ENCODE peak calls at places on chromosome 14, in five cellular contexts. C, L, Y, D and O are unnamed samples. For H3K9me3, the result is how much of the 10 kb centered on the place peaks cover.

GRCh38 chr14:67694791-67695393 is 672 bp downstream of the RDH11 start:
- DNase-seq in C (peak), L (no peak), Y (peak), D (peak), O (no peak)

GRCh38 chr14:91302391-91302790 is 57.9 kb upstream of the GPR68 start:
- DNase-seq in C (no peak), L (no peak), Y (no peak), D (no peak), O (no peak)

GRCh38 chr14:73777420-73777819 is 63.2 kb upstream of the PNMA1 start:
- DNase-seq in C (no peak), L (no peak), Y (no peak), D (no peak), O (no peak)

GRCh38 chr14:93105362-93105761 is 10.4 kb downstream of the ITPK1 start:
- DNase-seq in C (no peak), L (no peak), Y (peak), D (peak), O (no peak)

GRCh38 chr14:65032319-65032718 is 45.6 kb downstream of the FNTB start:
- DNase-seq in C (peak), L (no peak), Y (no peak), D (no peak), O (no peak)

GRCh38 chr14:87898301-87898700 is 94.7 kb downstream of the GALC start:
- DNase-seq in C (no peak), L (no peak), Y (no peak), D (peak), O (no peak)

GRCh38 chr14:36067428-36068187 is 108.9 kb downstream of the PTCSC3 start:
- DNase-seq in C (no peak), L (no peak), Y (peak), D (no peak), O (no peak)

GRCh38 chr14:29321646-29322045 is 555.1 kb downstream of the FOXG1 start:
- DNase-seq in C (no peak), L (no peak), Y (no peak), D (peak), O (no peak)

GRCh38 chr14:91889477-91890211 is 22.3 kb upstream of the TC2N start:
- DNase-seq in C (no peak), L (no peak), Y (no peak), D (no peak), O (no peak)

GRCh38 chr14:68286667-68287066 is 467.1 kb downstream of the RAD51B start:
- DNase-seq in C (no peak), L (no peak), Y (peak), D (no peak), O (no peak)

GRCh38 chr14:44736326-44736725 is 225.4 kb downstream of the KLHL28 start:
- DNase-seq in C (no peak), L (no peak), Y (no peak), D (no peak), O (no peak)

GRCh38 chr14:75604979-75605825 is 26.8 kb downstream of the FLVCR2 start:
- DNase-seq in C (no peak), L (no peak), Y (no peak), D (peak), O (no peak)

GRCh38 chr14:42027271-42027670 is 420.6 kb downstream of the LRFN5 start:
- DNase-seq in C (no peak), L (no peak), Y (peak), D (no peak), O (no peak)

GRCh38 chr14:50173891-50174290 is 57.5 kb downstream of the SOS2 start:
- DNase-seq in C (no peak), L (no peak), Y (peak), D (no peak), O (no peak)

GRCh38 chr14:63897706-63898105 is 44.9 kb downstream of the SYNE2 start:
- DNase-seq in C (no peak), L (no peak), Y (no peak), D (peak), O (peak)

GRCh38 chr14:59325906-59326305 is 137.4 kb downstream of the DAAM1 start:
- DNase-seq in C (no peak), L (no peak), Y (no peak), D (no peak), O (no peak)

GRCh38 chr14:33542338-33543290 is 408.3 kb downstream of the EGLN3 start:
- DNase-seq in C (no peak), L (no peak), Y (no peak), D (no peak), O (no peak)

GRCh38 chr14:103122578-103123127 is 608 bp upstream of the TNFAIP2 start:
- DNase-seq in C (no peak), L (no peak), Y (no peak), D (no peak), O (no peak)

GRCh38 chr14:68549057-68549421 is 243.8 kb downstream of the ZFP36L1 start:
- DNase-seq in C (peak), L (no peak), Y (peak), D (peak), O (no peak)

GRCh38 chr14:63345826-63346225 is 27.1 kb upstream of the GPHB5 start:
- DNase-seq in C (no peak), L (no peak), Y (no peak), D (no peak), O (no peak)

DNA sequence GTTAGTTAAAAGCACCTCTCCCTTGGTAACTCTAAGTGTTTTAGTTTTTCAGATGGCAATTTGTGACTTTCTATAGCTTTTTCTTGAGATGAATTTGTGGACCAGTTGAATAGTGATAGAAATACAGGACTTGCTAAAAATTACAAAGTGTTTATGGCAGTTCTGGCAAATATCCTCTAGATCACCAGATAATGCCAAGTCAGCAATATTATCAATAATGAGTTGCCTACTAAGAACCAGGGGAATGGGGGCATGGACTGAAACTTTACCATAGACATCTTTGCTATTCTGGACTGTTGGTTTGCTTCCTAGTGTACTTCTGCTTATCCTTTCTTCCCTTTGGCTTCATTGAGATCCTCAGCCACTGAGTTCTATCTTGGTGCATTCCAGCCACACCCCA is 584.2 kb downstream of the DIO2 start:
- DNase-seq in C (no peak), L (no peak), Y (no peak), D (no peak), O (no peak)
- H3K4me3 ChIP-seq in C (no peak), L (no peak), Y (no peak), D (no peak), O (no peak)

DNA sequence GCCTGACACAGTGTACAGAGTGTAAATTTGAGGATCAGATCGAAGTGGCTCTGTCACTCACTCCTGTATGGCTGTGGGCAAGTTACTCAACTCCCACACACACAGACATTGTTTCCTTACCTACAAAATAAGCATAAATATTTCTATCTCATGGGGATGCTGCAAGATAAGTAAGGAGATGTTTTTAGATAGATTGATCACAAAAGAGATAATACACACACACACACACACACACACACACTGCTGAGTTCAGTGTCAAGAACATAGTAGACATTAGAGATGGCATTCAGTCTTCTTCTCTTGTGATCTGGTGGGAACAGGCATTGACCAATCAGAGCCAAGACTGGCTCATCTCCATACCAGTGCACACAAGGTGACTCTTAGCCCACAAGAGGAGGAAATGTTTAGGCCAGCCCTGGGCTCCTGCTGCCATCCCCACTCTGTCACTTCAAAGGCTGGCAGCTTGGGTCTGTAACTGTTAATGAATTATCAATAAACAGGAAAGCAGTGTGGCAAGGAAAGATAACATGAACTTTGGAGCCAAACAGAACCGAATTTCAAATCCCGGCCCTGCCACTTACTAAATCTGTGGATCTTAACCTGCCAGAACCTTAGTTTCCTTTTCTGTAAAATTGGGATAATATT is 3.4 kb upstream of the RNASE8 start:
- DNase-seq in C (no peak), L (no peak), Y (no peak), D (no peak), O (no peak)
- H3K9me3 ChIP-seq in C (under half), L (under half), Y (under half), D (under half), O (under half)

GRCh38 chr14:60650382-60650961 is 1.2 kb upstream of the SIX1 start:
- DNase-seq in C (no peak), L (no peak), Y (peak), D (no peak), O (no peak)
- H3K4me3 ChIP-seq in C (peak), L (peak), Y (peak), D (peak), O (no peak)

GRCh38 chr14:105856676-105857222 is 330.4 kb downstream of the TMEM121 start:
- DNase-seq in C (peak), L (no peak), Y (no peak), D (no peak), O (no peak)

GRCh38 chr14:105855246-105855892 is 329.0 kb downstream of the TMEM121 start:
- DNase-seq in C (peak), L (no peak), Y (no peak), D (no peak), O (no peak)

GRCh38 chr14:105854600-105855245 is 328.3 kb downstream of the TMEM121 start:
- DNase-seq in C (peak), L (no peak), Y (no peak), D (no peak), O (no peak)

GRCh38 chr14:105857223-105857815 is 330.9 kb downstream of the TMEM121 start:
- DNase-seq in C (no peak), L (no peak), Y (no peak), D (no peak), O (no peak)

DNA sequence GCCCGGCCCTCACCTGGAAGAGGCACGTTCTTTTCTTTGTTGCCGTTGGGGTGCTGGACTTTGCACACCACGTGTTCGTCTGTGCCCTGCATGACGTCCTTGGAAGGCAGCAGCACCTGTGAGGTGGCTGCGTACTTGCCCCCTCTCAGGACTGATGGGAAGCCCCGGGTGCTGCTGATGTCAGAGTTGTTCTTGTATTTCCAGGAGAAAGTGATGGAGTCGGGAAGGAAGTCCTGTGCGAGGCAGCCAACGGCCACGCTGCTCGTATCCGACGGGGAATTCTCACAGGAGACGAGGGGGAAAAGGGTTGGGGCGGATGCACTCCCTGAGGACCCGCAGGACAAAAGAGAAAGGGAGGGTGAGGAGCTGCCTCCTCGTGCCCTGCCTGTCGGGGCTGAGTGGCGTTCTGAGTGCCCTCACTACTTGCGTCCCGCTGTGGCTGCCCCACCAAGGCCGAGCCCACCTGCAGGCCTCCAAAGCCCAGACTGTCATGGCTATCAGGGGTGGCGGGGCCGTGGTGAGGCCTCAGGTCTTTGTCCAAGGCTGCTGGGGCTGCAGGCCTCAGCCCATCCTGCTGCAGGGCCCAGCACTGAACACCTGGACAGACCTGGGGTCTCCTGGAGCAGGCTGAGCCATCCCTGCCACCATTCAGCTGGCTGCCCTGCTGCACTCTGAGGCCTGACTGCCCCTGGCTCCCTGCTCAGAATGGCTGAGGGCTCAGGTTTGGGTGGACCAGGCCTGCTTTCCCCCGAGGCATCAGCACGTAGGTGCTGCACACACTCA is 329.7 kb downstream of the TMEM121 start:
- DNase-seq in C (peak), L (no peak), Y (no peak), D (no peak), O (no peak)
- H3K9me3 ChIP-seq in C (under half), L (under half), Y (under half), D (under half), O (under half)

GRCh38 chr14:20754308-20754707 is 8.6 kb downstream of the EDDM3A start:
- DNase-seq in C (no peak), L (no peak), Y (no peak), D (no peak), O (no peak)

GRCh38 chr14:20750194-20750593 is 4.5 kb downstream of the EDDM3A start:
- DNase-seq in C (no peak), L (no peak), Y (no peak), D (no peak), O (no peak)

GRCh38 chr14:20757963-20758362 is 10.2 kb upstream of the EDDM3B start:
- DNase-seq in C (no peak), L (no peak), Y (no peak), D (no peak), O (no peak)

GRCh38 chr14:20751963-20752562 is 6.4 kb downstream of the EDDM3A start:
- DNase-seq in C (no peak), L (no peak), Y (no peak), D (no peak), O (no peak)

DNA sequence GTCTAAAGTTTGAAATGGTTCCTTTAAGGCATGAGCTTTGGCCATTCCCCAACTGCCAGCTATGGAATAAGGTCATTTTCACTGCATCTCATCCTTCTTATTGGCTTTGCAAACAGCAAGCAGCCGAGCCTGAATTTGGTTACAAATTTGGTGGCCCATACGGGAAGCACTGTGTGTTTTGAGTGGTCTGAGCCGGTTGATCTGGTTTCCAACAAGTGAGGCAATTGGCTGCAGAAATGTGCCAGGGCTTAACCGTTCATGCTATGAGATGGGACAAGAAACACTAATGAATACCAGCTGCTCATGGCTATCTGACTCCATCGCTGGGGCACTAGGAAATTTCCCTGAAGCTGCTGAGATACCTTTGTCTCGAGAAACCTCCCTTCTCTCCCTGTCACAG is 9.3 kb downstream of the EDDM3A start:
- DNase-seq in C (no peak), L (no peak), Y (no peak), D (no peak), O (no peak)
- H3K4me3 ChIP-seq in C (no peak), L (no peak), Y (no peak), D (no peak), O (no peak)

DNA sequence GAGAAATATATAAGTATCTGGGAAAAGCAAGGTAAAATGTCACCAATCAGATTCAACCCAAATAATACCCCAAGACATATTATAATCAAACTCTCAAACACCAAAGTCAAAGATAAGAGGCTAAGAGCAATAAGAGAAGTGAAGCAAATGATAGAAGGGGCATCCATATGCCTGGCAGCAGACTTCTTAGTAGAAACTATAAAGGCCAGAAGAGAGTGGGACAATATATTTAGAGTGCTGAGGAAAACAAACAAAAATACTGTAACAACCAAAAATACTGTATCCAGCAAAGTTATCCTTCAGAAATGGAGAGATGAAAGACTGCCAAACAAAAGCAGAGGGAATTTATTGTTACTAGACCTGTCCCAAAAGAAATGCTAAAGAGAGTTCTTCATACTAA is 25.8 kb downstream of the COX16 start:
- DNase-seq in C (no peak), L (no peak), Y (no peak), D (no peak), O (no peak)
- H3K9me3 ChIP-seq in C (under half), L (under half), Y (under half), D (under half), O (under half)